ENCODE peak calls at places on chromosomes 4 and X, in nine cellular contexts. One of them, this sample, is unnamed.

GRCh38 chrX:134658421-134658896 is at the start of gene PLAC1:
- DNase-seq in right atrium auricular region: no peak
- DNase-seq in transverse colon: no peak
- DNase-seq in GM23248: no peak
- DNase-seq in PC-3: peak
- DNase-seq in small intestine: no peak
- DNase-seq in endodermal cell: no peak
- DNase-seq in AG04450: no peak
- DNase-seq in aorta: no peak
- DNase-seq in this sample: no peak

GRCh38 chrX:47644557-47645091 is 5.7 kb downstream of the ELK1 start:
- DNase-seq in right atrium auricular region: no peak
- DNase-seq in transverse colon: no peak
- DNase-seq in GM23248: peak
- DNase-seq in PC-3: peak
- DNase-seq in small intestine: no peak
- DNase-seq in endodermal cell: peak
- DNase-seq in AG04450: no peak
- DNase-seq in aorta: no peak
- DNase-seq in this sample: no peak

GRCh38 chr4:78545275-78546246 is 6.0 kb upstream of the ANXA3 start:
- DNase-seq in right atrium auricular region: no peak
- DNase-seq in transverse colon: no peak
- DNase-seq in GM23248: peak
- DNase-seq in PC-3: peak
- DNase-seq in small intestine: no peak
- DNase-seq in endodermal cell: no peak
- DNase-seq in AG04450: no peak
- DNase-seq in aorta: no peak
- DNase-seq in this sample: no peak

GRCh38 chr4:41693629-41694028 is 54.9 kb downstream of the PHOX2B start:
- DNase-seq in right atrium auricular region: no peak
- DNase-seq in transverse colon: no peak
- DNase-seq in GM23248: peak
- DNase-seq in PC-3: peak
- DNase-seq in small intestine: peak
- DNase-seq in endodermal cell: no peak
- DNase-seq in AG04450: peak
- DNase-seq in aorta: no peak
- DNase-seq in this sample: peak

GRCh38 chr4:54872246-54872645 is 214.5 kb downstream of the KIT start:
- DNase-seq in right atrium auricular region: no peak
- DNase-seq in transverse colon: no peak
- DNase-seq in GM23248: peak
- DNase-seq in PC-3: peak
- DNase-seq in small intestine: no peak
- DNase-seq in endodermal cell: no peak
- DNase-seq in AG04450: no peak
- DNase-seq in aorta: no peak
- DNase-seq in this sample: no peak

GRCh38 chr4:188143731-188144130 is 4.5 kb downstream of the TRIML1 start:
- DNase-seq in right atrium auricular region: no peak
- DNase-seq in transverse colon: no peak
- DNase-seq in GM23248: no peak
- DNase-seq in PC-3: no peak
- DNase-seq in small intestine: no peak
- DNase-seq in endodermal cell: no peak
- DNase-seq in AG04450: no peak
- DNase-seq in aorta: no peak
- DNase-seq in this sample: no peak

GRCh38 chr4:88033309-88033708 is 25.9 kb downstream of the PKD2 start:
- DNase-seq in right atrium auricular region: no peak
- DNase-seq in transverse colon: peak
- DNase-seq in GM23248: peak
- DNase-seq in PC-3: peak
- DNase-seq in small intestine: peak
- DNase-seq in endodermal cell: peak
- DNase-seq in AG04450: peak
- DNase-seq in aorta: no peak
- DNase-seq in this sample: peak

GRCh38 chr4:41212221-41213203 is 1.8 kb downstream of the APBB2 start:
- DNase-seq in right atrium auricular region: no peak
- DNase-seq in transverse colon: peak
- DNase-seq in GM23248: peak
- DNase-seq in PC-3: peak
- DNase-seq in small intestine: peak
- DNase-seq in endodermal cell: peak
- DNase-seq in AG04450: no peak
- DNase-seq in aorta: no peak
- DNase-seq in this sample: no peak

GRCh38 chrX:54182194-54182863 is 725 bp downstream of the FAM120C start:
- DNase-seq in right atrium auricular region: peak
- DNase-seq in transverse colon: peak
- DNase-seq in GM23248: peak
- DNase-seq in PC-3: peak
- DNase-seq in small intestine: peak
- DNase-seq in endodermal cell: peak
- DNase-seq in AG04450: no peak
- DNase-seq in aorta: peak
- DNase-seq in this sample: no peak

GRCh38 chrX:54180403-54180802 is 2.7 kb downstream of the FAM120C start:
- DNase-seq in right atrium auricular region: no peak
- DNase-seq in transverse colon: no peak
- DNase-seq in GM23248: peak
- DNase-seq in PC-3: peak
- DNase-seq in small intestine: no peak
- DNase-seq in endodermal cell: no peak
- DNase-seq in AG04450: no peak
- DNase-seq in aorta: no peak
- DNase-seq in this sample: no peak

GRCh38 chrX:54181196-54181953 is 1.7 kb downstream of the FAM120C start:
- DNase-seq in right atrium auricular region: no peak
- DNase-seq in transverse colon: no peak
- DNase-seq in GM23248: peak
- DNase-seq in PC-3: peak
- DNase-seq in small intestine: peak
- DNase-seq in endodermal cell: no peak
- DNase-seq in AG04450: no peak
- DNase-seq in aorta: no peak
- DNase-seq in this sample: peak

GRCh38 chrX:54173791-54174190 is 9.3 kb downstream of the FAM120C start:
- DNase-seq in right atrium auricular region: no peak
- DNase-seq in transverse colon: no peak
- DNase-seq in GM23248: no peak
- DNase-seq in PC-3: no peak
- DNase-seq in small intestine: no peak
- DNase-seq in endodermal cell: no peak
- DNase-seq in AG04450: no peak
- DNase-seq in aorta: no peak
- DNase-seq in this sample: no peak

DNA sequence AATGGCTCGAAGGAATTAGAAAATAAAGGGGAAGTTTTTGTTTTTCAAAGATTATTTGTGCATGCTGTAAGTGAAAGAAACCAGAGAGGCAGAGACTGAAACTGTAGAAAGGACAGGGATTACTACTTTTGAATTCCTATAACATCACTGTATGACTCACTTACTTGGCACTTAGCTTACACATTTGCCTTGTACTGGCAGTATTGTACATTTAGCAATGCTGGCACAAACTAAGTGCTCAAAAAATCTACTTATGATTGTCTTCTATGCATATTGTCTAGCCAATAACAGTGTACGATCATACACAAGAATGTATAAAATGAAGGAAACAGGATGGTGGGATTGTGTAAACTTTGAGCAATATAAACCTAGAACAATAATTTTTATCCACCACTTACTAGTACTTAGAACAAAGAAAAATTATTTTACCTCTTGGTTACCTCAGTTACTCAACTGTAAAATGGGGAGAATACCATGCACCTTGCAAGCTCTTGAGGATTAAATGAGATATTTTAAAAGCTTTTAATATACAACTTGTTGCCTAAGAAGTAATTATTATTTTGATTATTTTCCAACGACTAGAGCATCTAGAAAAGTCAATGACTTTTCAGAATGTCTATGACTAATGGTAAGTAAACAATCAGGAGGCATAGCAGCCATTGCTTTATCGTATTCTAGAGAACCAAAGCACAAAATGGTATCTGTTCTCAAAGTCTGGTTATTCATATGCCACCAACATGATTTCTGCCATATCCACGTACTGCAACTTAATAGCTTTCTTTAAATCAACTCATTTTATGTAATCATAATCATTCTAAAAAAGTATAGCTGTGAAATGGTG is 4.7 kb downstream of the FAM120C start:
- DNase-seq in right atrium auricular region: no peak
- DNase-seq in transverse colon: no peak
- DNase-seq in GM23248: peak
- DNase-seq in PC-3: peak
- DNase-seq in small intestine: peak
- DNase-seq in endodermal cell: no peak
- DNase-seq in AG04450: peak
- DNase-seq in aorta: no peak
- DNase-seq in this sample: peak
- H3K4me3 ChIP-seq in right atrium auricular region: no peak
- H3K4me3 ChIP-seq in transverse colon: no peak
- H3K4me3 ChIP-seq in GM23248: peak
- H3K4me3 ChIP-seq in PC-3: peak
- H3K4me3 ChIP-seq in small intestine: no peak
- H3K4me3 ChIP-seq in endodermal cell: no peak
- H3K4me3 ChIP-seq in AG04450: no peak
- H3K4me3 ChIP-seq in aorta: no peak
- H3K4me3 ChIP-seq in this sample: no peak

DNA sequence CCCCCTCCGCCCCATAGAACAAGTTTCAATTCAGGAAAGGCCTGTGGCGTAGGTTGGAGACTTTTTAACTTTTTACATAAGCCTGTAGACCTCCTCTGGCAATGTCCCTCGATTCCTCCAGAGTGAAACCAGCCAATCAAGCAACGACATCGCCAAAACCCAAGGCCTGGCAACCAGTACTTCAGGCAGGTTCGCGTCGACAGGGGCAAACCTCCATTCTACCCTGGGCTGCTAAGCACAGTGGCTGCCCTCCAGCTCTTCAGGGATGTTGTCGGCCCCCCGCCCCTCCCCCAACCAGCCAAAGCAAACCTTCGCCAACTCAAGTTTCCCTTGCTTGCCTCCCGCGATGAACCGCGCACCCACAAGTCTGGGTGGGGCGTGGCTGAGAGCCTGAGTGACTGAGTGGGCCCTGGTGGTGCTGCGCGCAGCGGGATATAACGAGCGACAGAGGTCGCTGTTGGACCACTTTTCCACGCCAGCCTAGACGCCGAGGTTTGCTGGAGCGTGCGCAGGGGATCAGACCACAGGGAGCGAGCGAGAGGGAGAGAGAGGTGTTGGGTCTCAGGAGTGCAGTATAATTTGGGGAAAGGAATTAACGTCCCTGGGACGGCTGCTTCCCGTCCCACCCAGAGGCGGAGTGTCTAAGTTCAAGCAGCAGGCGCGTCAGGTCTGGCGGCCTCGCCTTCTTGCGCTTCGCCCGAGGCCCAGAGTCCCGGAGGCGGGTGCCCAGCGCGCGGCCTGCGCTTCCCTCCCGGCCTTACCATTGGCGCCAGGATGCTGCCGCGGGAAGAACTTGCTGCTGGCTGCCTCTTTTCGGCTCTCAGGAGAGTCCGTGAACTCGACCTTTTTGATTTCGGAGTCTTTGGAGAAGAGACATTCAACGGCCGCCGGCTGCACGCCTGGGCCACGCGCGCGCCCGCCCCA is 9.0 kb upstream of the PITX2 start:
- DNase-seq in right atrium auricular region: no peak
- DNase-seq in transverse colon: peak
- DNase-seq in GM23248: peak
- DNase-seq in PC-3: peak
- DNase-seq in small intestine: peak
- DNase-seq in endodermal cell: peak
- DNase-seq in AG04450: peak
- DNase-seq in aorta: peak
- DNase-seq in this sample: peak
- H3K4me3 ChIP-seq in right atrium auricular region: peak
- H3K4me3 ChIP-seq in transverse colon: no peak
- H3K4me3 ChIP-seq in GM23248: no peak
- H3K4me3 ChIP-seq in PC-3: peak
- H3K4me3 ChIP-seq in small intestine: no peak
- H3K4me3 ChIP-seq in endodermal cell: peak
- H3K4me3 ChIP-seq in AG04450: peak
- H3K4me3 ChIP-seq in aorta: no peak
- H3K4me3 ChIP-seq in this sample: peak

GRCh38 chrX:9785252-9785943 is 831 bp upstream of the SHROOM2 start:
- DNase-seq in right atrium auricular region: no peak
- DNase-seq in transverse colon: no peak
- DNase-seq in GM23248: no peak
- DNase-seq in PC-3: peak
- DNase-seq in small intestine: peak
- DNase-seq in endodermal cell: no peak
- DNase-seq in AG04450: no peak
- DNase-seq in aorta: no peak
- DNase-seq in this sample: no peak

GRCh38 chrX:9789555-9789954 is 3.3 kb downstream of the SHROOM2 start:
- DNase-seq in right atrium auricular region: no peak
- DNase-seq in transverse colon: no peak
- DNase-seq in GM23248: no peak
- DNase-seq in PC-3: no peak
- DNase-seq in small intestine: no peak
- DNase-seq in endodermal cell: peak
- DNase-seq in AG04450: no peak
- DNase-seq in aorta: no peak
- DNase-seq in this sample: no peak

GRCh38 chrX:9788908-9789307 is 2.7 kb downstream of the SHROOM2 start:
- DNase-seq in right atrium auricular region: no peak
- DNase-seq in transverse colon: no peak
- DNase-seq in GM23248: peak
- DNase-seq in PC-3: peak
- DNase-seq in small intestine: no peak
- DNase-seq in endodermal cell: no peak
- DNase-seq in AG04450: peak
- DNase-seq in aorta: no peak
- DNase-seq in this sample: no peak

GRCh38 chrX:9786839-9787635 is 808 bp downstream of the SHROOM2 start:
- DNase-seq in right atrium auricular region: no peak
- DNase-seq in transverse colon: no peak
- DNase-seq in GM23248: no peak
- DNase-seq in PC-3: peak
- DNase-seq in small intestine: peak
- DNase-seq in endodermal cell: peak
- DNase-seq in AG04450: no peak
- DNase-seq in aorta: no peak
- DNase-seq in this sample: no peak

GRCh38 chrX:9785944-9786741 is at the start of gene SHROOM2:
- DNase-seq in right atrium auricular region: no peak
- DNase-seq in transverse colon: no peak
- DNase-seq in GM23248: peak
- DNase-seq in PC-3: peak
- DNase-seq in small intestine: peak
- DNase-seq in endodermal cell: peak
- DNase-seq in AG04450: no peak
- DNase-seq in aorta: no peak
- DNase-seq in this sample: no peak
- H3K4me3 ChIP-seq in right atrium auricular region: peak
- H3K4me3 ChIP-seq in transverse colon: peak
- H3K4me3 ChIP-seq in GM23248: no peak
- H3K4me3 ChIP-seq in PC-3: peak
- H3K4me3 ChIP-seq in small intestine: peak
- H3K4me3 ChIP-seq in endodermal cell: peak
- H3K4me3 ChIP-seq in AG04450: peak
- H3K4me3 ChIP-seq in aorta: peak
- H3K4me3 ChIP-seq in this sample: peak

DNA sequence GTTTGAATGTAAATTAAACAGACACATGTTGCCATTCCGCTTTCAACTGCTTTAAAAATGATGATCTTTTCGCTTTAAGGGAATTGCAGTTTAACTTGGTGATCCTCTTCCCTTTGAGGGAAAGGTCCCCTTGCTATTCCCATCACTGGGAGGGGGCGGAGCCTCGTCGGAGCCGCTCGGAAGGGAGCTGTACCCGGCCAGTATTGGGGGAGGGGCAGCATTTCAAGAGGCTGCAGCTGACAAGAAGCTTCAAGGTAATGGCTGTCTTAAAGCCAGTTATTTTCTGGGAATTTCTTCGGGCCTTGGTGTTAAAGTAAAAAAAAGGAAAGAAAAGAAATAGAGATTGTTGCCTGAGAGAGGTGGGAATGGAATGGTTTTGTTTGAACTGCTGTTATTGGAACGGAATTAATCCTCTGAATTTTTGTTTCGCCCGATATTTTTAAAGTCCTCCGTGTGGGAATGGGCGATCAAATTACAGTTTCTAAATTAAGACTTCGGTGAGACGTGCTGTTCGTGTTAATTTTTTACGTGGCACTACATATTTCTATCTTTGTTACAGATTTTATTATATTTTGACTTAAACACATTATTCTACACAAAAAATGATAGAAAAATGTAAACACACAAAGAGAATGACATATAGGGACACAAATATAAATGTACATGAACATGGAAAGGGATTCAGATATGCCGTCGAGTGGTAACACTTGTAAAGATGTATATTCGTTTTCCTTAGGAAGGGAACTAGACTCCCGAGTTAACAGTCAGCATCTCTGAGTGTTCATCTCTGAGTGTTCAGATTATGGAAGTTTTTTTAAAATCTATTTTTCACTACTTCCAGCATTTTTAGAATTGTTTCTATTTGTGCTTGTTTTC is 9.2 kb downstream of the PWWP3B start:
- DNase-seq in right atrium auricular region: no peak
- DNase-seq in transverse colon: no peak
- DNase-seq in GM23248: no peak
- DNase-seq in PC-3: no peak
- DNase-seq in small intestine: no peak
- DNase-seq in endodermal cell: peak
- DNase-seq in AG04450: no peak
- DNase-seq in aorta: peak
- DNase-seq in this sample: peak
- H3K4me3 ChIP-seq in right atrium auricular region: peak
- H3K4me3 ChIP-seq in transverse colon: no peak
- H3K4me3 ChIP-seq in GM23248: no peak
- H3K4me3 ChIP-seq in PC-3: no peak
- H3K4me3 ChIP-seq in small intestine: no peak
- H3K4me3 ChIP-seq in endodermal cell: peak
- H3K4me3 ChIP-seq in AG04450: no peak
- H3K4me3 ChIP-seq in aorta: no peak
- H3K4me3 ChIP-seq in this sample: peak

This sample was measured in astrocyte of the cerebellum.